ENCODE peak calls at places on chromosomes 11 and 22, in four cellular contexts. N, I, Z and T are unnamed samples.

GRCh38 chr22:22166941-22167713 is 77.5 kb upstream of the VPREB1 start:
- DNase-seq in N (no peak), I (no peak), Z (no peak), T (no peak)

GRCh38 chr11:39459606-39460005 is 1999.8 kb downstream of the LRRC4C start:
- DNase-seq in N (no peak), I (no peak), Z (no peak), T (no peak)

GRCh38 chr11:66542362-66542761 is 3.5 kb downstream of the ZDHHC24 start:
- DNase-seq in N (no peak), I (no peak), Z (peak), T (no peak)

GRCh38 chr22:44383071-44383575 is 70.4 kb upstream of the SHISAL1 start:
- DNase-seq in N (no peak), I (no peak), Z (no peak), T (peak)

GRCh38 chr11:66866420-66867010 is 9.7 kb downstream of the LRFN4 start:
- DNase-seq in N (no peak), I (no peak), Z (no peak), T (no peak)

GRCh38 chr22:31155425-31155824 is 4.6 kb upstream of the RNF185 start:
- DNase-seq in N (peak), I (no peak), Z (no peak), T (no peak)

GRCh38 chr11:69944146-69944795 is 125.1 kb upstream of the FGF3 start:
- DNase-seq in N (no peak), I (no peak), Z (no peak), T (no peak)

GRCh38 chr11:10622957-10623787 is 54.7 kb upstream of the LYVE1 start:
- DNase-seq in N (no peak), I (no peak), Z (no peak), T (no peak)

GRCh38 chr11:60797846-60798630 is 12.9 kb downstream of the MS4A10 start:
- DNase-seq in N (no peak), I (no peak), Z (no peak), T (no peak)

GRCh38 chr11:35683728-35684339 is 21.3 kb downstream of the TRIM44 start:
- DNase-seq in N (no peak), I (no peak), Z (peak), T (no peak)

GRCh38 chr22:40603088-40603605 is 33.4 kb downstream of the MRTFA start:
- DNase-seq in N (no peak), I (peak), Z (peak), T (no peak)

GRCh38 chr22:38452373-38453064 is 2.5 kb downstream of the KCNJ4 start:
- DNase-seq in N (no peak), I (no peak), Z (no peak), T (no peak)

GRCh38 chr11:110431212-110432073 is 1.7 kb downstream of the FDX1 start:
- DNase-seq in N (no peak), I (no peak), Z (peak), T (no peak)

GRCh38 chr22:18070556-18071306 is 7.1 kb upstream of the PEX26 start:
- DNase-seq in N (no peak), I (no peak), Z (peak), T (no peak)
- TF ChIP-seq CTCF in N (peak), I (peak), Z (peak), T (no peak)

GRCh38 chr11:77411717-77412441 is 62.0 kb downstream of the PAK1 start:
- DNase-seq in N (peak), I (peak), Z (peak), T (peak)
- TF ChIP-seq CTCF in N (peak), I (peak), Z (peak), T (no peak)

DNA sequence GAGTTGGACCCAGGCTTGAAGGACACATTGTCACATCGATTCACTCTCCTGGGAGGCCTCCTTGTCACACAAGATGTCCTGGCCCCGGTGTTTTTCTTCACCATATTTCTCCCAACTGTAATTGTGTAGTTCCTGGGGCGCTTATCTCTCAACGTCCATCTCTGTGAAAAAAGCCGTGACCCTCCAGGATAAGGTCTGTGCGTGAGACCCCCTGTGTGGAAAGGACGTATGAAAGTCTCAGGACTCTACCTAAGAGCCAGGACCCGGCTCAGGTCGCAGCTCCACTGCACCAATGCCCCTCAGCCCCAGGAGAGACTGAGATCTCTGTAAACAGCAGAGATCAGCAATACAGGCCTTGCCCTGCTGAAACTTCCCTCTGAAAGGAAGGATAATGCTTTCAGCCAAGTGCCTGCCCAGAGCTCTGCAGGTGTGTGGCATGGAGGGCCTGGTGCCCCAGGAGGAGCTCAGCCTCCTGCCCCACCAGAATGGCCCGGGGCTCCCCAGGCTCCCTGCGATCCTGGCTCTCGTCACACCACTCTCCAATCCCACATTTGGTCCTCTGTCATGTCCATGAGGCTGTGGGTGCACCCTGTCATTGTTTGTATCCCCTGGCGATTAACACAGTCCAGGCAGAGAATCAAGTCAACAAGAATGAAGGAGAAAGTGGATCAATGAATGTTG is 119.2 kb upstream of the TMEM45B start:
- DNase-seq in N (no peak), I (no peak), Z (no peak), T (no peak)
- TF ChIP-seq CTCF in N (no peak), I (no peak), Z (no peak), T (no peak)

GRCh38 chr22:46533434-46533833 is 4.0 kb downstream of the CELSR1 start:
- DNase-seq in N (no peak), I (no peak), Z (peak), T (no peak)
- TF ChIP-seq CTCF in N (no peak), I (no peak), Z (peak), T (no peak)

DNA sequence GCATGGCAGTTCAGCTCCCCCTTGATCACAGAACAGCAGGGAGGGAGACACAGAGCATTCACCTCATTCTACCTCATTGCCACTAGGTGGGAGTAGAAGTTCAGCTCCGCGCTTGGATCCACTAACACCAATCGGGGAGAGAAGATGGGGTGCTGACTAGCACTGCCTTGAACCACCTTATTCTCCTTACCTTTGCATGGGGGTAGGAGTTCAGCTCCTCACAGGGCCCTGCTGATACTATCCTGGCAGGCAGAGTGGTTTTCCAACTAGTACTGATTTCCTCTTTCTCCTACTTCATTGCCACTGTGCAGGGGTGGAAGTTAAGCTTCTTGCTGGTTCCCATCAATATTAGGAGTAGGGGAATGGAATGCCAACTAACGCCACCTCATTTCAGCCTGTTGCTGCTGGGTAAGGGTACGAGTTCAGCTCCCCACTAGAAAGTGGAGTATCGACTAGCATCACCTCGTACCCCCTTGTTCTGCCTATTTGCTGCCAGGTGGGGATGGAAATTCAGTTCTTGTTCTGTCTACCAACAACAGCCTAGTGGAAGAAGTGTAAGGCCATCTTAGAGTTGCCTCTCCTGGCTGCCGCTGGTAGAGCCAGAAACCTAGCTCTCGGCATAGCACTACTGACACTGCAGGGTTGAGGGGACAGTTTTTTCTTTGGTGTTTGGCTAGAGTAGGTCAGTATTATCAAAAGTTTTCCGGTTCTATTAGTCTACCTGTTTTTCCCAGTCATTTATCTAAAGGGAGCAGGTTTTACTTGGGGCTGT is 550.9 kb upstream of the CCDC90B start:
- DNase-seq in N (no peak), I (peak), Z (peak), T (peak)
- TF ChIP-seq CTCF in N (peak), I (peak), Z (peak), T (peak)

GRCh38 chr22:48004936-48005335 is 1242.5 kb downstream of the TBC1D22A start:
- DNase-seq in N (no peak), I (no peak), Z (no peak), T (no peak)

GRCh38 chr22:48004038-48004437 is 1241.6 kb downstream of the TBC1D22A start:
- DNase-seq in N (no peak), I (no peak), Z (no peak), T (no peak)
- TF ChIP-seq CTCF in N (no peak), I (no peak), Z (no peak), T (no peak)

GRCh38 chr22:42075277-42075676 is 1.2 kb downstream of the PHETA2 start:
- DNase-seq in N (no peak), I (no peak), Z (no peak), T (no peak)

GRCh38 chr22:42074846-42075245 is 798 bp downstream of the PHETA2 start:
- DNase-seq in N (no peak), I (no peak), Z (no peak), T (no peak)

GRCh38 chr22:42073568-42074152 is 388 bp upstream of the PHETA2 start:
- DNase-seq in N (no peak), I (no peak), Z (no peak), T (no peak)

GRCh38 chr22:42072606-42073330 is 1.3 kb upstream of the PHETA2 start:
- DNase-seq in N (no peak), I (no peak), Z (no peak), T (no peak)

GRCh38 chr22:42074153-42074750 is at the start of gene PHETA2:
- DNase-seq in N (no peak), I (no peak), Z (no peak), T (no peak)
- TF ChIP-seq CTCF in N (peak), I (peak), Z (peak), T (peak)

DNA sequence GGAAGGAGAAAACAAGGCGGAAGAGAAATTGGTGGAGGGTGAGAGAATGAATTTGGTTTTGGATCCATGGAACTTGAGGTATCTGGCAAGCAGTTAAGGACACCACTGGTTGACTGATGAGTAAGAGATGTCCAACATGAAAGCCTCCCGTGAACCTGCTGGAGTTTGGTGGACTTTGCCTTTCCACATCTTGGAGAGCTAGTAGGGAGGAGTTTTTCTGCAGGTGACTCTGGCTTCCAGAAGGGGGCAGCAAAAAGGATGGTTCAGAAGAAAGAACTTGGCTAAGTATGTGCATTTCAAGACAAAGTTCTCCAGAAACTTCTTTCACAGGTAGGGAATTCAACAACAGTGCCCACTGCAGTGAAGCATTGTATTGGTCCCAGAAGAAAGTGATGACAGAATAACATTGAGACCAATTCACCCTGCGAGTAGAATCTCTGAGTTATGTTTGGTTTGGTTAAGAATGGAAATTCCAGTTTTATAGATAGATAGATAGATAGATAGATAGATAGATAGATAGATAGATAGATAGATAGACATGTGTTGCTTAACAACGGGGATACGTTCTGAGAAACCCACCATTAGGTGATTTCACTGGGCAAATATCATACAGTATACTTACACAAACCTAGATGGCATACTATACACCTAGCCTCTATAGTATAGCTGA is 28.5 kb downstream of the DCDC1 start:
- DNase-seq in N (no peak), I (peak), Z (peak), T (no peak)
- TF ChIP-seq CTCF in N (peak), I (peak), Z (peak), T (peak)